ENCODE peak calls at places on chromosomes 5 and 9, in four cellular contexts. V is trophoblast cell, K is heart left ventricle, U is heart right ventricle. H is an unnamed sample.

GRCh38 chr9:83572524-83572923 is 34.3 kb upstream of the FRMD3 start:
- DNase-seq in U (no peak), K (no peak), V (peak; percentile 19), H (no peak)

GRCh38 chr9:26687421-26687820 is 205.2 kb downstream of the CAAP1 start:
- DNase-seq in U (no peak), V (no peak), K (no peak), H (no peak)

GRCh38 chr5:3594514-3595101 is 1.0 kb upstream of the IRX1 start:
- DNase-seq in K (no peak), U (no peak), V (no peak), H (no peak)

GRCh38 chr5:126525630-126526245 is 69.3 kb downstream of the ALDH7A1 start:
- DNase-seq in V (no peak), U (peak; percentile 71), K (peak; percentile 71), H (no peak)

GRCh38 chr5:51384281-51384840 is 1.1 kb downstream of the ISL1 start:
- DNase-seq in V (peak; percentile 68), U (no peak), K (no peak), H (no peak)

GRCh38 chr9:18824095-18824666 is 208.8 kb downstream of the SAXO1 start:
- DNase-seq in K (no peak), U (no peak), V (peak; percentile 17), H (no peak)

GRCh38 chr5:174617285-174617684 is 107.1 kb upstream of the MSX2 start:
- DNase-seq in K (no peak), U (no peak), V (no peak), H (no peak)

GRCh38 chr5:154878642-154879335 is 20.4 kb downstream of the CNOT8 start:
- DNase-seq in U (no peak), K (no peak), V (no peak), H (no peak)

GRCh38 chr9:109816490-109816889 is 36.5 kb downstream of the PALM2AKAP2 start:
- DNase-seq in K (peak; percentile 40), V (peak; percentile 85), U (peak; percentile 74), H (no peak)

GRCh38 chr5:130198927-130199326 is 294.7 kb downstream of the CHSY3 start:
- DNase-seq in K (no peak), U (no peak), V (peak; percentile 65), H (no peak)

GRCh38 chr5:138448481-138449398 is 9.9 kb downstream of the REEP2 start:
- DNase-seq in K (no peak), V (no peak), U (no peak), H (no peak)

GRCh38 chr9:91958179-91958578 is 8.2 kb upstream of the ROR2 start:
- DNase-seq in U (no peak), K (no peak), V (no peak), H (no peak)

GRCh38 chr5:141692919-141693848 is 11.2 kb upstream of the ARAP3 start:
- DNase-seq in K (no peak), U (no peak), V (no peak), H (peak; percentile 46)

GRCh38 chr5:74294231-74294705 is 346.3 kb downstream of the ENC1 start:
- DNase-seq in U (no peak), V (no peak), K (no peak), H (no peak)

GRCh38 chr5:56683281-56683680 is 132.1 kb upstream of the MAP3K1 start:
- DNase-seq in K (no peak), U (no peak), V (no peak), H (no peak)

GRCh38 chr5:15821506-15821905 is 321.5 kb downstream of the FBXL7 start:
- DNase-seq in U (no peak), V (no peak), K (no peak), H (no peak)

GRCh38 chr5:96756985-96757384 is 50.8 kb downstream of the ERAP1 start:
- DNase-seq in V (no peak), U (peak; percentile 33), K (no peak), H (no peak)

DNA sequence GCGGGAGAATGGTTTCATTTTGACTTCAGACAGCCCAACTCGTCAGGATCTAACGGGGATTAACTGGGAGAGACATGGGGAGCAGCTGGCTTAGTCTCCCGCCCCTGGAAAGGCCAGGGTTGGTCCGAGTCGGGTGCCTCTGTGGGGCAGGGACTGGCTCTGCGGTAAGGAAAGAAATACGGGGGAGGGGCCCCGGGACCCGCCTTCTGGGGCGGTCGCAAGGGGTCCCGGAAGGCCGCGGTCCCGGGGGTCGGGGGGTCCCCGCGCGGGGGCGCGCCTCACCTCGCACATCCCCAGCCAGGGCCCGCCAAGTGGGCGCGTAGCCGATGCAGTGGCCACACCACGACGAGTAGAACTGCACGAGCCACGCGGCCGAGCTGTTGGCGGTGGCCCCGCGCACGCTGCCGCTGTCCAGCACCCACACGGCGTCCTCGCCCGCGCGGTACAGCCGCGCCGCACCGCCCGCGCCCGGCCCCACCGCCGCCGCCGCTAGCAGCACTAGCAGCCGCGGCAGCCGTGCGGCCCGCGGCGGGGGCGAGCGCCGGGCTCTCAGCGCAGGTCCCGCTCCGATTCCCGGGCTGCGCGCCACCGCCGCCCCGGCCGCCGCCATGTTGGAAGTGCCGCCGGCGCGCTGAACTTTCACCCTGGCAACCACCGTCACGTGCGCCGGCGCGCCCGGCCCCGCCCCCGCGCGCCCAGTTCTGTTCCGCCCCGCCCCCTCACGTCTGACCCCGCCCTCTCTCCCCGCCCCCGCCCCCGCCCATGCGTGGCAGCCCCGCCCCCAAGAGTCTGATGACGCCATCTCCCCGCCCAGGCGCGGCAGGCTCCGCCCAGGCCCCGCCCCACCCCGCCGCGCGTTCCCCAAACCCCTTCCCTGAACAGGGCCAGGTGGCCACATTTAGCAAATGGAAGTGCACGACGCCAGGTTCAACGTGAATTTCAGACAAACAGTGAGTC is at the start of gene QSOX2:
- DNase-seq in K (peak; percentile 89), V (peak; percentile 75), U (peak; percentile 81), H (peak; percentile 89)
- H3K4me1 ChIP-seq in K (peaks cover 33% of the 10 kb centered on the region), V (peaks cover 12% of the 10 kb centered on the region), U (peaks cover 36% of the 10 kb centered on the region), H (peaks cover 29% of the 10 kb centered on the region)

GRCh38 chr9:89138463-89139390 is 39.9 kb downstream of the SHC3 start:
- DNase-seq in V (peak; percentile 87), U (no peak), K (no peak), H (no peak)
- H3K4me1 ChIP-seq in V (no peaks in the 10 kb centered on the region), U (no peaks in the 10 kb centered on the region), K (no peaks in the 10 kb centered on the region), H (no peaks in the 10 kb centered on the region)

GRCh38 chr5:161545701-161546462 is 643 bp downstream of the GABRB2 start:
- DNase-seq in V (no peak), K (no peak), U (no peak), H (no peak)

GRCh38 chr5:161544350-161544765 is 2.2 kb downstream of the GABRB2 start:
- DNase-seq in V (peak; percentile 20), U (no peak), K (no peak), H (no peak)

GRCh38 chr5:161548472-161549094 is 2.1 kb upstream of the GABRB2 start:
- DNase-seq in V (peak; percentile 7), K (no peak), U (no peak), H (no peak)

GRCh38 chr5:161547573-161548471 is 1.3 kb upstream of the GABRB2 start:
- DNase-seq in V (no peak), U (no peak), K (no peak), H (no peak)

DNA sequence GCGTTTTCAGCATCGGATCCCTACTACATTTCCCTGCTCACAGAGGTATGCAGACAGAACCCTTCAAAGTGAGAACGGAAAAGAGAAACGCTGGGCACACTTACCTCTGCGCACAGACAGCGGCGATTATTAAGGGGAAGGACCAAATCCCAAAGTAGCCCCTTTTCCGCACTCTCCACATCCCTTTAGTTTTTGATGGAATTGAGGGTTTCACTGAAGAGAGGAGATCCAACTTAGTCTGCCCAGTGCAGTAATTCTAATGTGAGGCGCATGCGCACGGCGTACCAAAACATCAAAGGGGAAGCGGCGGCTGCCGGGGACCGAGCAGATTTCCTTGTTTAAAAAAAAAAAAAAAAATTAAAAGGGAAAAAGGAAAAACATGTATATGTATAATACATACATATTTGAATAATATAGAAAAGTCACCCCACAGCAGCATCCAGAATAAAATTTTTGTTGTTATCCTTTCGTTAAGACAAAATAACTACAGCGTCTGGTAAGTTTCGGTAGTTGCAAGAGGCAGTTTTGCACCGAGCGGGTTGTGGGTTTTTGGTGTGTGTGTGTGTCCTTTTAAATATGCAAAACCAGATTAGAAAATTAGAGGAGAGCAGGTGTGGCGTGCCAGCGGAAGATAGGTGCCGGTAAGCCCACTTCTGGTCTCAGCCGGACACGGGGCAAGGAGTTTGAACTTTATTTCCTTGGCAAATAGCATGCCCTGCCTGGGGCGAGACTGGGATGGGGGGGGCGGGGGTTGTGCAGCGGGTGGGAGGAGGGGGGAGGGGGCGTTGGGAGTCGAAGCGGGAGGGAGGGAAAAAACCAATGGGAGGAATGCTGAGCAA is at the start of gene GABRB2:
- DNase-seq in U (peak; percentile 13), V (peak; percentile 12), K (no peak), H (no peak)
- H3K4me1 ChIP-seq in U (no peaks in the 10 kb centered on the region), V (peaks cover 9% of the 10 kb centered on the region), K (peaks cover 14% of the 10 kb centered on the region), H (no peaks in the 10 kb centered on the region)

GRCh38 chr9:87554976-87555375 is 57.3 kb downstream of the DAPK1 start:
- DNase-seq in U (no peak), V (peak; percentile 41), K (no peak), H (no peak)

GRCh38 chr9:87556821-87557220 is 59.2 kb downstream of the DAPK1 start:
- DNase-seq in V (no peak), U (peak; percentile 21), K (peak; percentile 36), H (no peak)

GRCh38 chr9:87551692-87552303 is 54.1 kb downstream of the DAPK1 start:
- DNase-seq in V (peak; percentile 85), U (no peak), K (no peak), H (no peak)

GRCh38 chr9:87556039-87556438 is 58.4 kb downstream of the DAPK1 start:
- DNase-seq in U (no peak), K (no peak), V (no peak), H (no peak)

GRCh38 chr9:87554177-87554940 is 56.7 kb downstream of the DAPK1 start:
- DNase-seq in U (no peak), K (no peak), V (peak; percentile 46), H (no peak)
- H3K4me1 ChIP-seq in U (peaks cover 7% of the 10 kb centered on the region), K (no peaks in the 10 kb centered on the region), V (peaks cover 7% of the 10 kb centered on the region), H (no peaks in the 10 kb centered on the region)

DNA sequence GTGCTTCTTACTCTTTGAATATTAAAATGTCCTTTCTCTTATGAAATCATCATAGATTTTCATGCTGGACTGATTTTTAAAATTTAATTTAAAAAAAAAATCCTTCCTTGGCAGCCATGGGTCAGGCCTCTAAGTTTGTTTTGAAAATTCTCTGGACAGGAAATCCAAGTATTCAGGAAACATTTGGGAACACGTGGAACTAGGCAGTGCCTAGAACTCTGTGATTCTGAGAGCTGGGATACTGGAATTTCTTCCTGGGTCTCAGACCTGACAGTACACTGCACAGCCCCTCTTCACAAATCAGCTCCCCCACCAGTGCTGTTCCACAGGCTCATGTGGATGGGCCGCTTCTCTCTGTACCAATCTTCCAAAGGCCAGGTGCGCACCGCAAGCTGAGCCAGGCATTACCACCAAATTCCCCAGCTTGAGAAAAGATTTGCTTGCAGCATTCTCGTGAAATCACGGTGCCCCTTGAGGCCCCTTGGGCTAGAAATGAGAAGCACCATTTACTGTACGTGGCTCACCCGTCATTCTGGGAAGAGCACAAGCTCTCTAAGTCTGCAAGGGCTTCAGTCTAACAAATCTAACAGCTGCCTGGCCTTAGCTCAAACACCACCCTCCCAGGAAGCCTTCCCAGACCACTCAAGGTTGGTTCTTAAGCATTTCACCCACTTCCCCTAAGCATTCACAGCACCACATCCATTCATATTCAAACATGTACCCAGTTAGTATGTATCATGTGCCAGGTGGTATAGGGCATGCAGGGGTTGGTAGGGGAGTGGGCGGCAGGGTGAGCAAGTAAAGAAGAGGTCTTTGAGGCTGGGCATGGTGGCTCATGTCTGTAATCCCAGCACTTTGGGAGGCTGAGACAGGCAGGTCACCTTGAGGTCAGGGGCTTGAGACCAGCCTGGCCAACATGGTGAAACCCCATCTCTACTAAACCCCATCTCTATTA is 26.5 kb downstream of the B4GALT1 start:
- DNase-seq in K (no peak), V (no peak), U (no peak), H (no peak)
- H3K4me1 ChIP-seq in K (peaks cover 98% of the 10 kb centered on the region), V (peaks cover 34% of the 10 kb centered on the region), U (peaks cover 97% of the 10 kb centered on the region), H (peaks cover 100% of the 10 kb centered on the region)